ENCODE peak calls at places on chromosomes 2 and 18, in four cellular contexts. G, Z, I and L are unnamed samples.

GRCh38 chr18:59649575-59649974 is 47.6 kb downstream of the CCBE1 start:
- DNase-seq in I (no peak), Z (peak; percentile 64), G (no peak), L (no peak)

GRCh38 chr2:224847431-224847830 is 131.3 kb upstream of the CCDC195 start:
- DNase-seq in Z (no peak), I (no peak), G (no peak), L (no peak)

GRCh38 chr2:144553379-144553778 is 33.5 kb upstream of the ZEB2 start:
- DNase-seq in I (peak; percentile 10), G (no peak), Z (peak; percentile 97), L (no peak)

GRCh38 chr2:128604045-128604444 is 285.4 kb upstream of the HS6ST1 start:
- DNase-seq in G (no peak), Z (no peak), I (no peak), L (no peak)

GRCh38 chr2:88233216-88233615 is 63.1 kb downstream of the THNSL2 start:
- DNase-seq in Z (no peak), I (no peak), G (no peak), L (no peak)

GRCh38 chr2:152038451-152038958 is 60.3 kb downstream of the CACNB4 start:
- DNase-seq in I (no peak), Z (no peak), G (no peak), L (no peak)

GRCh38 chr2:59425292-59425691 is 1128.2 kb downstream of the BCL11A start:
- DNase-seq in G (peak; percentile 44), I (no peak), Z (no peak), L (no peak)

GRCh38 chr2:31467426-31467825 is 52.9 kb upstream of the XDH start:
- DNase-seq in I (no peak), G (no peak), Z (no peak), L (peak; percentile 26)

GRCh38 chr2:64462940-64463339 is 9.0 kb downstream of the LGALSL start:
- DNase-seq in Z (peak; percentile 22), G (no peak), I (no peak), L (no peak)

GRCh38 chr2:163347982-163348842 is 387.6 kb downstream of the FIGN start:
- DNase-seq in Z (peak; percentile 87), G (peak; percentile 88), I (peak; percentile 66), L (peak; percentile 74)